ENCODE peak calls at places on chromosomes 7 and 10, in ten cellular contexts. One of them, this sample, is unnamed.

GRCh38 chr7:44463169-44463808 is 27.2 kb downstream of the NUDCD3 start:
- DNase-seq in colonic mucosa: no peak
- DNase-seq in aorta: no peak
- DNase-seq in astrocyte: no peak
- DNase-seq in breast epithelium: no peak
- DNase-seq in kidney: no peak
- DNase-seq in Peyer's patch: no peak
- DNase-seq in Panc1: no peak
- DNase-seq in heart right ventricle: no peak
- DNase-seq in transverse colon: no peak
- DNase-seq in this sample: no peak

GRCh38 chr7:56092789-56093531 is at the start of gene PHKG1:
- DNase-seq in colonic mucosa: peak; percentile 61
- DNase-seq in aorta: peak; percentile 94
- DNase-seq in astrocyte: peak; percentile 72
- DNase-seq in breast epithelium: peak; percentile 68
- DNase-seq in kidney: peak; percentile 92
- DNase-seq in Peyer's patch: no peak
- DNase-seq in Panc1: no peak
- DNase-seq in heart right ventricle: peak; percentile 89
- DNase-seq in transverse colon: peak; percentile 67
- DNase-seq in this sample: peak; percentile 71

GRCh38 chr7:134737561-134738353 is 41.7 kb upstream of the CALD1 start:
- DNase-seq in colonic mucosa: no peak
- DNase-seq in aorta: no peak
- DNase-seq in astrocyte: peak; percentile 98
- DNase-seq in breast epithelium: no peak
- DNase-seq in kidney: no peak
- DNase-seq in Peyer's patch: no peak
- DNase-seq in Panc1: no peak
- DNase-seq in heart right ventricle: no peak
- DNase-seq in transverse colon: no peak
- DNase-seq in this sample: no peak

GRCh38 chr10:89204621-89205020 is 2.5 kb downstream of the CH25H start:
- DNase-seq in colonic mucosa: no peak
- DNase-seq in aorta: no peak
- DNase-seq in astrocyte: no peak
- DNase-seq in breast epithelium: no peak
- DNase-seq in kidney: no peak
- DNase-seq in Peyer's patch: no peak
- DNase-seq in Panc1: no peak
- DNase-seq in heart right ventricle: no peak
- DNase-seq in transverse colon: no peak
- DNase-seq in this sample: no peak

GRCh38 chr7:21617916-21618390 is 75.1 kb downstream of the DNAH11 start:
- DNase-seq in colonic mucosa: peak; percentile 23
- DNase-seq in aorta: peak; percentile 77
- DNase-seq in astrocyte: peak; percentile 67
- DNase-seq in breast epithelium: no peak
- DNase-seq in kidney: no peak
- DNase-seq in Peyer's patch: peak; percentile 18
- DNase-seq in Panc1: peak; percentile 47
- DNase-seq in heart right ventricle: peak; percentile 47
- DNase-seq in transverse colon: peak; percentile 10
- DNase-seq in this sample: peak; percentile 77

GRCh38 chr7:147584771-147585193 is 1005.8 kb upstream of the C7orf33 start:
- DNase-seq in colonic mucosa: no peak
- DNase-seq in aorta: no peak
- DNase-seq in astrocyte: no peak
- DNase-seq in breast epithelium: no peak
- DNase-seq in kidney: no peak
- DNase-seq in Peyer's patch: no peak
- DNase-seq in Panc1: no peak
- DNase-seq in heart right ventricle: no peak
- DNase-seq in transverse colon: no peak
- DNase-seq in this sample: no peak

GRCh38 chr10:123241391-123242141 is 87.4 kb downstream of the BUB3 start:
- DNase-seq in colonic mucosa: no peak
- DNase-seq in aorta: no peak
- DNase-seq in astrocyte: no peak
- DNase-seq in breast epithelium: no peak
- DNase-seq in kidney: no peak
- DNase-seq in Peyer's patch: peak; percentile 57
- DNase-seq in Panc1: no peak
- DNase-seq in heart right ventricle: no peak
- DNase-seq in transverse colon: no peak
- DNase-seq in this sample: no peak

GRCh38 chr7:151308256-151308655 is 33.4 kb upstream of the NUB1 start:
- DNase-seq in colonic mucosa: no peak
- DNase-seq in aorta: no peak
- DNase-seq in astrocyte: no peak
- DNase-seq in breast epithelium: no peak
- DNase-seq in kidney: no peak
- DNase-seq in Peyer's patch: no peak
- DNase-seq in Panc1: no peak
- DNase-seq in heart right ventricle: no peak
- DNase-seq in transverse colon: no peak
- DNase-seq in this sample: no peak

GRCh38 chr7:91710896-91711295 is 169.6 kb downstream of the MTERF1 start:
- DNase-seq in colonic mucosa: no peak
- DNase-seq in aorta: no peak
- DNase-seq in astrocyte: no peak
- DNase-seq in breast epithelium: no peak
- DNase-seq in kidney: no peak
- DNase-seq in Peyer's patch: no peak
- DNase-seq in Panc1: no peak
- DNase-seq in heart right ventricle: no peak
- DNase-seq in transverse colon: no peak
- DNase-seq in this sample: no peak

GRCh38 chr7:66739953-66740301 is 606 bp upstream of the RABGEF1 start:
- DNase-seq in colonic mucosa: no peak
- DNase-seq in aorta: no peak
- DNase-seq in astrocyte: no peak
- DNase-seq in breast epithelium: no peak
- DNase-seq in kidney: no peak
- DNase-seq in Peyer's patch: peak; percentile 19
- DNase-seq in Panc1: no peak
- DNase-seq in heart right ventricle: no peak
- DNase-seq in transverse colon: no peak
- DNase-seq in this sample: no peak

GRCh38 chr7:157479326-157479725 is 142.5 kb downstream of the DNAJB6 start:
- DNase-seq in colonic mucosa: no peak
- DNase-seq in aorta: peak; percentile 40
- DNase-seq in astrocyte: no peak
- DNase-seq in breast epithelium: no peak
- DNase-seq in kidney: no peak
- DNase-seq in Peyer's patch: no peak
- DNase-seq in Panc1: no peak
- DNase-seq in heart right ventricle: no peak
- DNase-seq in transverse colon: no peak
- DNase-seq in this sample: peak; percentile 1

GRCh38 chr10:104435822-104436221 is 82.2 kb downstream of the CFAP58 start:
- DNase-seq in colonic mucosa: no peak
- DNase-seq in aorta: no peak
- DNase-seq in astrocyte: no peak
- DNase-seq in breast epithelium: no peak
- DNase-seq in kidney: no peak
- DNase-seq in Peyer's patch: no peak
- DNase-seq in Panc1: no peak
- DNase-seq in heart right ventricle: no peak
- DNase-seq in transverse colon: no peak
- DNase-seq in this sample: no peak

GRCh38 chr7:30546596-30546995 is 42.0 kb upstream of the GGCT start:
- DNase-seq in colonic mucosa: no peak
- DNase-seq in aorta: no peak
- DNase-seq in astrocyte: no peak
- DNase-seq in breast epithelium: no peak
- DNase-seq in kidney: no peak
- DNase-seq in Peyer's patch: no peak
- DNase-seq in Panc1: no peak
- DNase-seq in heart right ventricle: no peak
- DNase-seq in transverse colon: no peak
- DNase-seq in this sample: no peak
- H3K27ac ChIP-seq in colonic mucosa: no peak overlapping the region
- H3K27ac ChIP-seq in aorta: no peak overlapping the region
- H3K27ac ChIP-seq in astrocyte: no peak overlapping the region
- H3K27ac ChIP-seq in breast epithelium: no peak overlapping the region
- H3K27ac ChIP-seq in kidney: no peak overlapping the region
- H3K27ac ChIP-seq in Peyer's patch: no peak overlapping the region
- H3K27ac ChIP-seq in Panc1: no peak overlapping the region
- H3K27ac ChIP-seq in heart right ventricle: no peak overlapping the region
- H3K27ac ChIP-seq in transverse colon: no peak overlapping the region
- H3K27ac ChIP-seq in this sample: no peak overlapping the region

GRCh38 chr7:15839415-15840100 is 153.1 kb upstream of the MEOX2 start:
- DNase-seq in colonic mucosa: no peak
- DNase-seq in aorta: peak; percentile 77
- DNase-seq in astrocyte: no peak
- DNase-seq in breast epithelium: no peak
- DNase-seq in kidney: peak; percentile 73
- DNase-seq in Peyer's patch: no peak
- DNase-seq in Panc1: no peak
- DNase-seq in heart right ventricle: peak; percentile 69
- DNase-seq in transverse colon: no peak
- DNase-seq in this sample: peak; percentile 70
- H3K27ac ChIP-seq in colonic mucosa: no peak overlapping the region
- H3K27ac ChIP-seq in aorta: peak overlapping the region; percentile 44
- H3K27ac ChIP-seq in astrocyte: no peak overlapping the region
- H3K27ac ChIP-seq in breast epithelium: peak overlapping the region; percentile 74
- H3K27ac ChIP-seq in kidney: no peak overlapping the region
- H3K27ac ChIP-seq in Peyer's patch: peak overlapping the region; percentile 46
- H3K27ac ChIP-seq in Panc1: no peak overlapping the region
- H3K27ac ChIP-seq in heart right ventricle: peak overlapping the region; percentile 46
- H3K27ac ChIP-seq in transverse colon: peak overlapping the region; percentile 67
- H3K27ac ChIP-seq in this sample: peak overlapping the region; percentile 65

GRCh38 chr10:73810358-73810734 is 1.1 kb downstream of the NDST2 start:
- DNase-seq in colonic mucosa: no peak
- DNase-seq in aorta: no peak
- DNase-seq in astrocyte: no peak
- DNase-seq in breast epithelium: no peak
- DNase-seq in kidney: no peak
- DNase-seq in Peyer's patch: no peak
- DNase-seq in Panc1: no peak
- DNase-seq in heart right ventricle: no peak
- DNase-seq in transverse colon: no peak
- DNase-seq in this sample: no peak

GRCh38 chr10:73807471-73807870 is 3.9 kb downstream of the NDST2 start:
- DNase-seq in colonic mucosa: no peak
- DNase-seq in aorta: peak; percentile 75
- DNase-seq in astrocyte: no peak
- DNase-seq in breast epithelium: no peak
- DNase-seq in kidney: no peak
- DNase-seq in Peyer's patch: no peak
- DNase-seq in Panc1: no peak
- DNase-seq in heart right ventricle: no peak
- DNase-seq in transverse colon: no peak
- DNase-seq in this sample: no peak

GRCh38 chr10:73810735-73811465 is 498 bp downstream of the NDST2 start:
- DNase-seq in colonic mucosa: peak; percentile 57
- DNase-seq in aorta: peak; percentile 85
- DNase-seq in astrocyte: no peak
- DNase-seq in breast epithelium: no peak
- DNase-seq in kidney: peak; percentile 89
- DNase-seq in Peyer's patch: peak; percentile 55
- DNase-seq in Panc1: no peak
- DNase-seq in heart right ventricle: peak; percentile 54
- DNase-seq in transverse colon: peak; percentile 48
- DNase-seq in this sample: no peak

GRCh38 chr10:73808021-73808815 is 3.2 kb downstream of the NDST2 start:
- DNase-seq in colonic mucosa: no peak
- DNase-seq in aorta: no peak
- DNase-seq in astrocyte: no peak
- DNase-seq in breast epithelium: no peak
- DNase-seq in kidney: no peak
- DNase-seq in Peyer's patch: no peak
- DNase-seq in Panc1: no peak
- DNase-seq in heart right ventricle: no peak
- DNase-seq in transverse colon: no peak
- DNase-seq in this sample: no peak

DNA sequence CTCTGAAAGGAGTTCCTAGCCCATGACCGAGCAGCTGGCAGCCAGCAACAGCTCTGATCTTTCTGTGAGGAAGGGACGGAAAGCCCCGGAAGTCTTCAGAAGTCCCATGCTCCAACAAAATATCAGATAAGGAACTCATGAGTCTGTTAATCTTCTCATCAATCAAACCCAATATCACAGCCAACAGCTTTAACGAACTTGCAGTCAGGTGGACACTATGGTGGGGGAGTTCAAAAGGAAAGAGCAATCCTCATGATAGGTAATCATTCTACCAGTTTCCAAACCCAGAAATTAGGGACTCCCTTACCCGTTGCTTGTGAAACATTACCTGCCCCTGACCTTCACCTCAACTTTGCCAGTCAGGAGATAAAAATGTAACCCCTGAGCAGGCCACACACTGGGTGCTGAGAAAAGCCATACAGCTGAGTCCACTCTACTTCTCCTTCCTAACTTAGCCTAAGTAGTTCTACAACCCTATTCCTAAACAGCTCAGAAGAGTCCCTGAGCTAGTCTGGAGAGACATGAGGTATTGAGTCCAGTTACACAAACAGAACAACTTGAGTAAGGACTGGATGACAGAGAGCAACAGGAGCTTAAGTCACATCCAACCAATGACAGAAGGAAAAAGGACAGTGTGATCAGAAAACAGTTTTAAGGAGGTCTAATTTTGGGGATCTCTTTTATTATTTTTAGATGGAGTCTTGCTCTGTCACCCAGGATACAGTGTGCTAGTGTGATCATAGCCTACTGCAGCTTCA is 2.2 kb downstream of the NDST2 start:
- DNase-seq in colonic mucosa: no peak
- DNase-seq in aorta: no peak
- DNase-seq in astrocyte: no peak
- DNase-seq in breast epithelium: no peak
- DNase-seq in kidney: no peak
- DNase-seq in Peyer's patch: no peak
- DNase-seq in Panc1: no peak
- DNase-seq in heart right ventricle: no peak
- DNase-seq in transverse colon: no peak
- DNase-seq in this sample: no peak
- H3K27ac ChIP-seq in colonic mucosa: no peak overlapping the region
- H3K27ac ChIP-seq in aorta: no peak overlapping the region
- H3K27ac ChIP-seq in astrocyte: no peak overlapping the region
- H3K27ac ChIP-seq in breast epithelium: no peak overlapping the region
- H3K27ac ChIP-seq in kidney: no peak overlapping the region
- H3K27ac ChIP-seq in Peyer's patch: no peak overlapping the region
- H3K27ac ChIP-seq in Panc1: no peak overlapping the region
- H3K27ac ChIP-seq in heart right ventricle: no peak overlapping the region
- H3K27ac ChIP-seq in transverse colon: no peak overlapping the region
- H3K27ac ChIP-seq in this sample: no peak overlapping the region

DNA sequence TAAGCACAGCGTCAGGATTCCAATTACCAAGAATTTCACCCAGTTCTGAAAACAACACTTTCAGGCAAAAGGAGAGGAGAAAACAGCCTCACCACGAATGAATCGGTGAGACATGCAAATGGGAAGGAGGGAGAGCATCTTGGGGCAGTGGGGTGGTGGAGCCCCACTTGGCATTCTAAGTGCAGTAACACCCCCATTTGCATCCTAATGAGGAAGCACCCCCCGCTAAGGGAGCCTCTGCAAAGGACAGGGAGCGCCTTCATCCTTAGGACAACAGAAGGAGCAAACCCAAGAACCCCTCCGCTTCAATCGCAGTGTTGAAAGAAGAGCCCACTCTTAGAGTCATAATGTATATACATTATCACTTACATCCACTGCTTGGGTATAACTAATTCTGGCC is 46.8 kb downstream of the NRAP start:
- DNase-seq in colonic mucosa: no peak
- DNase-seq in aorta: no peak
- DNase-seq in astrocyte: no peak
- DNase-seq in breast epithelium: no peak
- DNase-seq in kidney: no peak
- DNase-seq in Peyer's patch: no peak
- DNase-seq in Panc1: no peak
- DNase-seq in heart right ventricle: no peak
- DNase-seq in transverse colon: no peak
- DNase-seq in this sample: no peak
- H3K27ac ChIP-seq in colonic mucosa: no peak overlapping the region
- H3K27ac ChIP-seq in aorta: no peak overlapping the region
- H3K27ac ChIP-seq in astrocyte: no peak overlapping the region
- H3K27ac ChIP-seq in breast epithelium: no peak overlapping the region
- H3K27ac ChIP-seq in kidney: no peak overlapping the region
- H3K27ac ChIP-seq in Peyer's patch: no peak overlapping the region
- H3K27ac ChIP-seq in Panc1: no peak overlapping the region
- H3K27ac ChIP-seq in heart right ventricle: no peak overlapping the region
- H3K27ac ChIP-seq in transverse colon: no peak overlapping the region
- H3K27ac ChIP-seq in this sample: no peak overlapping the region

This sample was measured in tibial artery.